ENCODE peak calls at places on chromosome 2, in six cellular contexts. F is HepG2, D is HCT116, Y is H1, R is K562, U is endothelial cell of umbilical vein. Q is an unnamed sample.
A peak's percentile ranks its signal among the peaks of the same experiment; 100 is the strongest.

GRCh38 chr2:217077841-217078407 is 218.1 kb upstream of the TNP1 start:
- DNase-seq in F (no peak), D (no peak), Y (no peak), R (peak; percentile 67), U (no peak), Q (no peak)

GRCh38 chr2:26086155-26086634 is 52.3 kb downstream of the RAB10 start:
- DNase-seq in F (no peak), D (peak; percentile 36), Y (no peak), R (no peak), U (peak; percentile 59), Q (no peak)

GRCh38 chr2:173659522-173659921 is 304.9 kb downstream of the CDCA7 start:
- DNase-seq in F (no peak), D (no peak), Y (no peak), R (no peak), U (no peak), Q (no peak)

GRCh38 chr2:105428387-105429018 is 29.7 kb upstream of the FHL2 start:
- DNase-seq in F (no peak), D (no peak), Y (no peak), R (no peak), U (no peak), Q (no peak)

GRCh38 chr2:181041661-181042060 is 61.3 kb downstream of the UBE2E3 start:
- DNase-seq in F (no peak), D (no peak), Y (no peak), R (no peak), U (no peak), Q (no peak)

GRCh38 chr2:170313636-170314348 is 135.8 kb downstream of the MYO3B start:
- DNase-seq in F (no peak), D (no peak), Y (no peak), R (peak; percentile 29), U (no peak), Q (no peak)

GRCh38 chr2:203867561-203868200 is at the start of gene CTLA4:
- DNase-seq in F (no peak), D (no peak), Y (no peak), R (no peak), U (no peak), Q (no peak)

GRCh38 chr2:187575081-187576067 is 21.1 kb upstream of the TFPI start:
- DNase-seq in F (no peak), D (no peak), Y (no peak), R (no peak), U (peak; percentile 90), Q (no peak)

GRCh38 chr2:108923019-108923700 is 65.9 kb downstream of the EDAR start:
- DNase-seq in F (no peak), D (peak; percentile 21), Y (no peak), R (no peak), U (no peak), Q (no peak)

GRCh38 chr2:232162191-232162590 is 200.7 kb downstream of the DIS3L2 start:
- DNase-seq in F (no peak), D (no peak), Y (no peak), R (no peak), U (no peak), Q (peak; percentile 6)

GRCh38 chr2:164840458-164840929 is 1.1 kb downstream of the COBLL1 start:
- DNase-seq in F (peak; percentile 91), D (no peak), Y (peak; percentile 59), R (no peak), U (peak; percentile 66), Q (peak; percentile 45)

GRCh38 chr2:227888289-227888688 is 16.9 kb downstream of the DAW1 start:
- DNase-seq in F (no peak), D (peak; percentile 32), Y (no peak), R (no peak), U (no peak), Q (peak; percentile 40)

GRCh38 chr2:41334159-41334558 is 713.7 kb upstream of the PKDCC start:
- DNase-seq in F (no peak), D (no peak), Y (no peak), R (no peak), U (no peak), Q (no peak)

GRCh38 chr2:238415036-238415764 is 11.5 kb upstream of the ASB1 start:
- DNase-seq in F (no peak), D (no peak), Y (no peak), R (no peak), U (no peak), Q (peak; percentile 23)

GRCh38 chr2:156883828-156884615 is 373.5 kb upstream of the GALNT5 start:
- DNase-seq in F (no peak), D (no peak), Y (no peak), R (no peak), U (no peak), Q (no peak)

GRCh38 chr2:237520290-237520689 is 33.2 kb downstream of the MLPH start:
- DNase-seq in F (no peak), D (no peak), Y (no peak), R (no peak), U (no peak), Q (no peak)

GRCh38 chr2:36650434-36650833 is 46.1 kb upstream of the VIT start:
- DNase-seq in F (no peak), D (no peak), Y (no peak), R (no peak), U (no peak), Q (no peak)

GRCh38 chr2:232876978-232877441 is 6.9 kb downstream of the SNORC start:
- DNase-seq in F (no peak), D (no peak), Y (no peak), R (no peak), U (no peak), Q (no peak)

GRCh38 chr2:71901466-71901865 is 246.2 kb downstream of the CYP26B1 start:
- DNase-seq in F (no peak), D (no peak), Y (no peak), R (no peak), U (no peak), Q (no peak)

GRCh38 chr2:237319887-237320286 is 94.1 kb downstream of the COL6A3 start:
- DNase-seq in F (no peak), D (no peak), Y (no peak), R (no peak), U (no peak), Q (no peak)

GRCh38 chr2:41928593-41928992 is 119.2 kb upstream of the PKDCC start:
- DNase-seq in F (no peak), D (no peak), Y (no peak), R (no peak), U (no peak), Q (no peak)

GRCh38 chr2:131125195-131125757 is 20.1 kb downstream of the PLEKHB2 start:
- DNase-seq in F (peak; percentile 16), D (no peak), Y (no peak), R (no peak), U (no peak), Q (no peak)

GRCh38 chr2:220744861-220745260 is 827.2 kb downstream of the EPHA4 start:
- DNase-seq in F (no peak), D (no peak), Y (no peak), R (no peak), U (no peak), Q (no peak)

GRCh38 chr2:165952600-165953210 is 871 bp downstream of the TTC21B start:
- DNase-seq in F (peak; percentile 12), D (no peak), Y (no peak), R (peak; percentile 43), U (peak; percentile 66), Q (no peak)

GRCh38 chr2:165953306-165953654 is 296 bp downstream of the TTC21B start:
- DNase-seq in F (peak; percentile 54), D (peak; percentile 3), Y (no peak), R (no peak), U (no peak), Q (no peak)

GRCh38 chr2:165952085-165952484 is 1.5 kb downstream of the TTC21B start:
- DNase-seq in F (no peak), D (no peak), Y (no peak), R (no peak), U (no peak), Q (no peak)

GRCh38 chr2:165957030-165957675 is 3.6 kb upstream of the TTC21B start:
- DNase-seq in F (no peak), D (no peak), Y (no peak), R (no peak), U (no peak), Q (no peak)

GRCh38 chr2:165953655-165954606 is at the start of gene TTC21B:
- DNase-seq in F (peak; percentile 93), D (peak; percentile 92), Y (peak; percentile 94), R (peak; percentile 97), U (peak; percentile 97), Q (peak; percentile 97)
- TF ChIP-seq POLR2AphosphoS5 in F (peak; percentile 86), D (peak; percentile 78), Y (peak; percentile 58), R (peak; percentile 79), U (no peak), Q (peak; percentile 87)

DNA sequence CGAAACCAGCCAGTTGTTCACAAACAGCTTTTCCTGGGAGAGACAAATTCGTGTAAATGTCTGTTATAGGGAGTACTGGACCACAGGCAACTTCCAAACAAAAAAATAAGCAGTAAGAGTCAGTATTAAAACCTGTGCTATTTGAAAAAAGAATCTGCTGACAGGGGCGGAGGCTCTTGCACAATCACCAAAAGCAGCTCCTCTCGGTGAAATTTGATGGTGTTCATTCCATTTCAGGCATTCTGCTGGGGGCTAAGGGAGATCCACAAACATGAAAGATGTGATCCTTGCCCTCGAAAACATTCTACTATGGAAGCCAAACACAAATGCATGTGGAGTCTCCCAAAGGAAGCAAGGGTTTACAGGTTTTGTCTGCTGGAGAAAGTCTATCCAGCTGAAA is 45.0 kb downstream of the TFCP2L1 start:
- DNase-seq in F (no peak), D (no peak), Y (no peak), R (no peak), U (no peak), Q (no peak)
- H3K36me3 ChIP-seq in F (no peaks in the 10 kb centered on the region), D (no peaks in the 10 kb centered on the region), Y (no peaks in the 10 kb centered on the region), R (no peaks in the 10 kb centered on the region), U (no peaks in the 10 kb centered on the region), Q (no peaks in the 10 kb centered on the region)

DNA sequence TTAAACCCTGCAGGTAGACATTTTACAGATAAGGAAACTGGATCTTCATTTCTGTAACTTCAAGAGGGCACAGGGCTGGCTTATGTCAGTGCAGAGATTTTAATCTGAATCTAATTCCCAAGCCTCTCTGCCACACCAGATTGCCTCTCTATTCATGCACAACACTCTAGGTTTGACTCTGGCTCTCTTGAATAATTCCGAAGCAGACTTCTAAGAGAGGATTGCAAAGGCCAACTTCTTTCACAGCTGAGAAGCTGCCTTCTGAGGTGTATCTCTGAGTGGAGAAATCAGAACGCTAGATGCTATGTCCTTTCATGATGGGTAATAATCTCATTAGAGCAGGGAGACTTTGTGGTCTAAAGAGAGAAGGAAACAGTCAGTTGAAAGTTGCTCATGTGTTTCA is 20.1 kb upstream of the MGAT5 start:
- DNase-seq in F (no peak), D (no peak), Y (no peak), R (no peak), U (no peak), Q (no peak)
- H3K4me2 ChIP-seq in F (no peak overlapping the region), D (no peak overlapping the region), Y (no peak overlapping the region), R (no peak overlapping the region), U (no peak overlapping the region), Q (no peak overlapping the region)

GRCh38 chr2:10846110-10846861 is 33.7 kb upstream of the PDIA6 start:
- DNase-seq in F (peak; percentile 71), D (no peak), Y (no peak), R (no peak), U (no peak), Q (no peak)
- TF ChIP-seq POLR2AphosphoS5 in F (no peak), D (no peak), Y (no peak), R (no peak), U (no peak), Q (no peak)

Q was measured in GM23338.